ENCODE peak calls at places on chromosome 19, in four cellular contexts. One of them, this sample, is unnamed.

GRCh38 chr19:1684573-1684912 is 32.1 kb upstream of the TCF3 start:
- DNase-seq in left ventricle myocardium inferior: no peak
- DNase-seq in A673: no peak
- DNase-seq in OCI-LY7: no peak
- DNase-seq in this sample: no peak

GRCh38 chr19:57563547-57563946 is 3.9 kb upstream of the ZNF550 start:
- DNase-seq in OCI-LY7: no peak
- DNase-seq in A673: no peak
- DNase-seq in left ventricle myocardium inferior: no peak
- DNase-seq in this sample: no peak

GRCh38 chr19:35084078-35084762 is 31.4 kb upstream of the FXYD3 start:
- DNase-seq in left ventricle myocardium inferior: no peak
- DNase-seq in OCI-LY7: peak
- DNase-seq in A673: no peak
- DNase-seq in this sample: no peak

GRCh38 chr19:42279902-42280760 is 11.1 kb downstream of the CIC start:
- DNase-seq in OCI-LY7: peak
- DNase-seq in left ventricle myocardium inferior: peak
- DNase-seq in A673: peak
- DNase-seq in this sample: no peak

GRCh38 chr19:6060600-6061391 is 49.5 kb downstream of the RFX2 start:
- DNase-seq in OCI-LY7: no peak
- DNase-seq in A673: no peak
- DNase-seq in left ventricle myocardium inferior: no peak
- DNase-seq in this sample: no peak

GRCh38 chr19:41161903-41162302 is 31.1 kb upstream of the CYP2S1 start:
- DNase-seq in OCI-LY7: no peak
- DNase-seq in A673: peak
- DNase-seq in left ventricle myocardium inferior: no peak
- DNase-seq in this sample: no peak

GRCh38 chr19:31529121-31529520 is 179.9 kb upstream of the TSHZ3 start:
- DNase-seq in left ventricle myocardium inferior: no peak
- DNase-seq in OCI-LY7: no peak
- DNase-seq in A673: no peak
- DNase-seq in this sample: no peak

GRCh38 chr19:7303470-7303869 is 9.3 kb upstream of the INSR start:
- DNase-seq in left ventricle myocardium inferior: no peak
- DNase-seq in A673: no peak
- DNase-seq in OCI-LY7: no peak
- DNase-seq in this sample: no peak

GRCh38 chr19:2537544-2537943 is 61.6 kb downstream of the GADD45B start:
- DNase-seq in OCI-LY7: no peak
- DNase-seq in A673: no peak
- DNase-seq in left ventricle myocardium inferior: no peak
- DNase-seq in this sample: no peak

GRCh38 chr19:39997595-39998216 is 846 bp downstream of the ZNF546 start:
- DNase-seq in OCI-LY7: no peak
- DNase-seq in A673: no peak
- DNase-seq in left ventricle myocardium inferior: no peak
- DNase-seq in this sample: no peak

GRCh38 chr19:3272532-3272931 is 48.1 kb downstream of the CELF5 start:
- DNase-seq in left ventricle myocardium inferior: no peak
- DNase-seq in A673: no peak
- DNase-seq in OCI-LY7: no peak
- DNase-seq in this sample: no peak

GRCh38 chr19:9823816-9824215 is 3.9 kb upstream of the UBL5 start:
- DNase-seq in OCI-LY7: no peak
- DNase-seq in left ventricle myocardium inferior: no peak
- DNase-seq in A673: no peak
- DNase-seq in this sample: no peak

GRCh38 chr19:10286803-10287737 is at the start of gene ICAM4:
- DNase-seq in OCI-LY7: peak
- DNase-seq in left ventricle myocardium inferior: peak
- DNase-seq in A673: peak
- DNase-seq in this sample: no peak

GRCh38 chr19:6540918-6541689 is 10.3 kb downstream of the TNFSF9 start:
- DNase-seq in left ventricle myocardium inferior: no peak
- DNase-seq in OCI-LY7: no peak
- DNase-seq in A673: no peak
- DNase-seq in this sample: no peak

GRCh38 chr19:1864480-1865171 is 1.2 kb upstream of the KLF16 start:
- DNase-seq in OCI-LY7: peak
- DNase-seq in left ventricle myocardium inferior: peak
- DNase-seq in A673: peak
- DNase-seq in this sample: no peak

GRCh38 chr19:21084343-21084742 is 2.3 kb downstream of the ZNF714 start:
- DNase-seq in left ventricle myocardium inferior: no peak
- DNase-seq in A673: peak
- DNase-seq in OCI-LY7: no peak
- DNase-seq in this sample: no peak

GRCh38 chr19:28039677-28040381 is 1173.1 kb downstream of the UQCRFS1 start:
- DNase-seq in A673: peak
- DNase-seq in OCI-LY7: no peak
- DNase-seq in left ventricle myocardium inferior: no peak
- DNase-seq in this sample: no peak

GRCh38 chr19:58181902-58182576 is 822 bp upstream of the ZNF274 start:
- DNase-seq in A673: peak
- DNase-seq in left ventricle myocardium inferior: peak
- DNase-seq in OCI-LY7: peak
- DNase-seq in this sample: no peak

GRCh38 chr19:5313307-5313706 is 27.3 kb downstream of the PTPRS start:
- DNase-seq in left ventricle myocardium inferior: no peak
- DNase-seq in A673: no peak
- DNase-seq in OCI-LY7: no peak
- DNase-seq in this sample: no peak

GRCh38 chr19:1102407-1103106 is 1.2 kb upstream of the GPX4 start:
- DNase-seq in OCI-LY7: peak
- DNase-seq in left ventricle myocardium inferior: no peak
- DNase-seq in A673: no peak
- DNase-seq in this sample: peak

GRCh38 chr19:33221641-33222040 is 4.0 kb downstream of the SLC7A10 start:
- DNase-seq in left ventricle myocardium inferior: no peak
- DNase-seq in OCI-LY7: no peak
- DNase-seq in A673: no peak
- DNase-seq in this sample: no peak

GRCh38 chr19:41920878-41921277 is 7.4 kb downstream of the ERFL start:
- DNase-seq in A673: no peak
- DNase-seq in left ventricle myocardium inferior: no peak
- DNase-seq in OCI-LY7: no peak
- DNase-seq in this sample: no peak

GRCh38 chr19:19134687-19135158 is 3.6 kb downstream of the TMEM161A start:
- DNase-seq in OCI-LY7: peak
- DNase-seq in left ventricle myocardium inferior: peak
- DNase-seq in A673: no peak
- DNase-seq in this sample: no peak

GRCh38 chr19:47885067-47885463 is 1.1 kb downstream of the SULT2A1 start:
- DNase-seq in left ventricle myocardium inferior: no peak
- DNase-seq in OCI-LY7: no peak
- DNase-seq in A673: no peak
- DNase-seq in this sample: no peak

GRCh38 chr19:5048091-5048726 is 79.3 kb downstream of the KDM4B start:
- DNase-seq in A673: peak
- DNase-seq in left ventricle myocardium inferior: peak
- DNase-seq in OCI-LY7: peak
- DNase-seq in this sample: no peak

GRCh38 chr19:40907968-40908735 is 26.1 kb upstream of the CYP2A7 start:
- DNase-seq in left ventricle myocardium inferior: no peak
- DNase-seq in OCI-LY7: no peak
- DNase-seq in A673: no peak
- DNase-seq in this sample: no peak

GRCh38 chr19:44587863-44588752 is 25.3 kb upstream of the IGSF23 start:
- DNase-seq in A673: peak
- DNase-seq in left ventricle myocardium inferior: no peak
- DNase-seq in OCI-LY7: no peak
- DNase-seq in this sample: peak

GRCh38 chr19:28019901-28020300 is 1193.0 kb downstream of the UQCRFS1 start:
- DNase-seq in OCI-LY7: no peak
- DNase-seq in A673: no peak
- DNase-seq in left ventricle myocardium inferior: no peak
- DNase-seq in this sample: no peak

GRCh38 chr19:9808855-9809646 is 9.8 kb downstream of the FBXL12 start:
- DNase-seq in OCI-LY7: no peak
- DNase-seq in A673: no peak
- DNase-seq in left ventricle myocardium inferior: no peak
- DNase-seq in this sample: no peak

GRCh38 chr19:45601524-45602522 is at the start of gene GPR4:
- DNase-seq in A673: no peak
- DNase-seq in OCI-LY7: no peak
- DNase-seq in left ventricle myocardium inferior: peak
- DNase-seq in this sample: no peak

GRCh38 chr19:46715620-46716012 is 1.3 kb downstream of the PRKD2 start:
- DNase-seq in OCI-LY7: peak
- DNase-seq in left ventricle myocardium inferior: no peak
- DNase-seq in A673: no peak
- DNase-seq in this sample: no peak

GRCh38 chr19:412356-413355 is 3.7 kb upstream of the C2CD4C start:
- DNase-seq in A673: no peak
- DNase-seq in OCI-LY7: no peak
- DNase-seq in left ventricle myocardium inferior: no peak
- DNase-seq in this sample: no peak

GRCh38 chr19:49680473-49681351 is 3.6 kb downstream of the PRMT1 start:
- DNase-seq in left ventricle myocardium inferior: peak
- DNase-seq in OCI-LY7: peak
- DNase-seq in A673: peak
- DNase-seq in this sample: no peak
- H3K4me3 ChIP-seq in left ventricle myocardium inferior: peak
- H3K4me3 ChIP-seq in OCI-LY7: peak
- H3K4me3 ChIP-seq in A673: no peak
- H3K4me3 ChIP-seq in this sample: no peak

DNA sequence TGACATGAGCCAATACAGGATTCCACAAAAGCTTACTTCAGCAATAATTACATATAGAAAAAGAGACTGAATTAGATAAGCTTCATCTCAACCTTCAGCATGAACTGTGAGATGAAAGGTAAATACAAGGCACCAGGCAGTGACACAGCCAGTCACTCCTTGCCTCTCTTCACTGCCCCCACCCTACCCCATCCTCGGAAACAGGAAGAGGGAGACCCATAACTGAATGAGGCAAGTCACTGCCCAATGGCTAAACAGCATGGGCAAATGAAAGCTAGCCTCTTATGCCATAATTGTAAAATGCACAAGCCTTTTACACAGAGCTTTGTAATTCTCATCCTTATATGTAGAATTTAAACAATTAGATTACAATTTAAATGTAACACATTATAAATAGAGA is 1.7 kb downstream of the ZNF160 start:
- DNase-seq in left ventricle myocardium inferior: no peak
- DNase-seq in A673: no peak
- DNase-seq in OCI-LY7: peak
- DNase-seq in this sample: no peak
- TF ChIP-seq CTCF in left ventricle myocardium inferior: no peak
- TF ChIP-seq CTCF in A673: no peak
- TF ChIP-seq CTCF in OCI-LY7: no peak
- TF ChIP-seq CTCF in this sample: no peak

GRCh38 chr19:12265921-12266704 is 28.6 kb downstream of the ZNF44 start:
- DNase-seq in A673: no peak
- DNase-seq in OCI-LY7: no peak
- DNase-seq in left ventricle myocardium inferior: no peak
- DNase-seq in this sample: no peak
- H3K4me3 ChIP-seq in A673: no peak
- H3K4me3 ChIP-seq in OCI-LY7: no peak
- H3K4me3 ChIP-seq in left ventricle myocardium inferior: no peak
- H3K4me3 ChIP-seq in this sample: no peak

GRCh38 chr19:14054099-14054498 is 7.8 kb downstream of the PALM3 start:
- DNase-seq in OCI-LY7: no peak
- DNase-seq in A673: no peak
- DNase-seq in left ventricle myocardium inferior: no peak
- DNase-seq in this sample: no peak
- TF ChIP-seq CTCF in OCI-LY7: no peak
- TF ChIP-seq CTCF in A673: no peak
- TF ChIP-seq CTCF in left ventricle myocardium inferior: no peak
- TF ChIP-seq CTCF in this sample: no peak

DNA sequence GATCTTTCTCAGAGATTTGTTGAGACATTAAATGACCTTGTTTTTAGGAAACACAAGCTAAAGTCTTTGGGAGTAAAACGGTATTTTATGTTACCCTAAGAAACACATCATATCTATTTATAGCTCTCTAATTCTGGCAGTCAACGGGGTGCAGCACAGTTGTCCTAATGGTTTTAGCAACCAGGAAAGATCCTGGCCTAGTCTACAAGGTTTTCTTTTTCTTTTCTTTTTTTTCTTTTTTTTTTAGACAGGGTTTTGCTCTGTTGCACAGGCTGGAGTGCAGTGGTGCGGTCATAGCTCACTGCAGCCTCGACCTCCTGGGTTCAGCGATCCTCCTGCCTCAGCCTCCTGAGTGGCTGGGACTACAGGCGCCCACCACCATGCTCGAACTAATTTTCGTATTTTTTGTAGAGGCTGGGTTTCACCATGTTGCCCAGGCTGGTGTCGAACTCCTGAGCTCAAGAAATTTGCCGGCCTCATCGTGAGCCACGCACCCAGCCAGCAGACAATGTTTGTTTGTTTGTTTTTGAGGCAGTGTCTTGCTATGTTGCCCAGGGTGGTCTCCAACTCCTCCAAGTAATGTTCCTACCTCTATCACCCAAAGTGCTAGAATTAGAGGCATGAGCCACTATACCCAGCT is 759 bp upstream of the COX7A1 start:
- DNase-seq in left ventricle myocardium inferior: no peak
- DNase-seq in OCI-LY7: no peak
- DNase-seq in A673: no peak
- DNase-seq in this sample: no peak
- H3K4me3 ChIP-seq in left ventricle myocardium inferior: peak
- H3K4me3 ChIP-seq in OCI-LY7: no peak
- H3K4me3 ChIP-seq in A673: no peak
- H3K4me3 ChIP-seq in this sample: no peak

GRCh38 chr19:11361037-11361770 is 6.0 kb downstream of the PLPPR2 start:
- DNase-seq in OCI-LY7: no peak
- DNase-seq in left ventricle myocardium inferior: no peak
- DNase-seq in A673: no peak
- DNase-seq in this sample: no peak
- TF ChIP-seq CTCF in OCI-LY7: no peak
- TF ChIP-seq CTCF in left ventricle myocardium inferior: no peak
- TF ChIP-seq CTCF in A673: no peak
- TF ChIP-seq CTCF in this sample: no peak

GRCh38 chr19:38304866-38305429 is 897 bp downstream of the C19orf33 start:
- DNase-seq in OCI-LY7: no peak
- DNase-seq in A673: no peak
- DNase-seq in left ventricle myocardium inferior: peak
- DNase-seq in this sample: no peak

GRCh38 chr19:38303517-38304351 is at the start of gene C19orf33:
- DNase-seq in A673: no peak
- DNase-seq in OCI-LY7: no peak
- DNase-seq in left ventricle myocardium inferior: peak
- DNase-seq in this sample: no peak

GRCh38 chr19:38307076-38307475 is 3.0 kb downstream of the C19orf33 start:
- DNase-seq in OCI-LY7: no peak
- DNase-seq in A673: no peak
- DNase-seq in left ventricle myocardium inferior: no peak
- DNase-seq in this sample: no peak

GRCh38 chr19:38306236-38306635 is 2.2 kb downstream of the C19orf33 start:
- DNase-seq in left ventricle myocardium inferior: no peak
- DNase-seq in A673: no peak
- DNase-seq in OCI-LY7: no peak
- DNase-seq in this sample: no peak

GRCh38 chr19:38304352-38304865 is 358 bp downstream of the C19orf33 start:
- DNase-seq in left ventricle myocardium inferior: no peak
- DNase-seq in OCI-LY7: no peak
- DNase-seq in A673: no peak
- DNase-seq in this sample: no peak
- H3K4me3 ChIP-seq in left ventricle myocardium inferior: peak
- H3K4me3 ChIP-seq in OCI-LY7: no peak
- H3K4me3 ChIP-seq in A673: no peak
- H3K4me3 ChIP-seq in this sample: no peak

This sample was measured in AG04449.